ENCODE peak calls at places on chromosomes 16 and 17, in eight cellular contexts. M is GM23248; B is activated naive CD4-positive, alpha-beta T cell; U is NCI-H460; C is HS-27A; V is stimulated activated CD4-positive, alpha-beta T cell treated with anti-CD3 and anti-CD28 coated beads, Interleukin-2, amount 100 ng/mL, for 48 hours; H is NCI-H510A treated with DMSO at 0.1 percent for 48 hours; S is NCI-H69. N is an unnamed sample.

GRCh38 chr17:15468142-15468541 is 721 bp upstream of the CDRT4 start:
- DNase-seq in B (no peak), U (no peak), V (no peak), M (no peak), C (no peak), S (no peak), H (no peak), N (no peak)

GRCh38 chr17:64698725-64699124 is 36.6 kb upstream of the SMURF2 start:
- DNase-seq in U (no peak), S (no peak), H (no peak), C (no peak), B (no peak), V (no peak), M (peak), N (no peak)

GRCh38 chr16:54699656-54700055 is 231.0 kb upstream of the IRX5 start:
- DNase-seq in S (no peak), M (no peak), C (no peak), V (no peak), U (no peak), H (no peak), B (no peak), N (no peak)

GRCh38 chr17:36675786-36676185 is 74.4 kb downstream of the MRM1 start:
- DNase-seq in B (no peak), U (no peak), C (no peak), S (peak), M (no peak), H (no peak), V (no peak), N (no peak)

GRCh38 chr16:27642753-27643152 is 92.8 kb downstream of the KATNIP start:
- DNase-seq in S (peak), B (no peak), M (peak), C (no peak), U (no peak), V (peak), H (no peak), N (no peak)

GRCh38 chr16:89958068-89958467 is 9.5 kb downstream of the DEF8 start:
- DNase-seq in U (peak), M (peak), V (no peak), S (no peak), C (no peak), H (no peak), B (no peak), N (no peak)

GRCh38 chr17:60248618-60249516 is 99.1 kb downstream of the CA4 start:
- DNase-seq in B (no peak), V (no peak), H (no peak), C (no peak), U (no peak), S (no peak), M (no peak), N (no peak)

GRCh38 chr17:65544658-65545057 is 16.8 kb downstream of the AXIN2 start:
- DNase-seq in C (no peak), H (no peak), V (no peak), U (no peak), B (no peak), M (no peak), S (peak), N (no peak)

GRCh38 chr17:16516594-16517018 is 24.6 kb upstream of the LRRC75A start:
- DNase-seq in M (peak), S (peak), U (no peak), H (no peak), B (no peak), C (peak), V (no peak), N (no peak)